ENCODE peak calls at places on chromosomes 5 and 9, in six cellular contexts. M is CD4-positive, alpha-beta memory T cell; Z is sigmoid colon; X is A673; R is upper lobe of right lung; D is heart right ventricle. K is an unnamed sample.

GRCh38 chr5:59487068-59487686 is 406.3 kb downstream of the PDE4D start:
- DNase-seq in M (no peak), Z (no peak), X (no peak), R (no peak), D (no peak), K (no peak)

GRCh38 chr9:125810161-125810560 is 63.0 kb downstream of the PBX3 start:
- DNase-seq in M (no peak), Z (no peak), X (no peak), R (no peak), D (no peak), K (no peak)

GRCh38 chr5:15383469-15383868 is 116.5 kb upstream of the FBXL7 start:
- DNase-seq in M (no peak), Z (no peak), X (peak; percentile 6), R (no peak), D (no peak), K (no peak)

GRCh38 chr9:136936645-136937170 is 7.8 kb downstream of the FBXW5 start:
- DNase-seq in M (no peak), Z (no peak), X (no peak), R (no peak), D (no peak), K (no peak)

GRCh38 chr5:113240951-113241726 is 193.7 kb downstream of the TSSK1B start:
- DNase-seq in M (no peak), Z (no peak), X (no peak), R (no peak), D (no peak), K (no peak)

GRCh38 chr5:94241288-94241651 is 377.1 kb downstream of the KIAA0825 start:
- DNase-seq in M (no peak), Z (no peak), X (no peak), R (no peak), D (no peak), K (no peak)

GRCh38 chr9:121718063-121718462 is 66.6 kb downstream of the DAB2IP start:
- DNase-seq in M (no peak), Z (peak; percentile 81), X (no peak), R (no peak), D (peak; percentile 60), K (no peak)

GRCh38 chr5:62779010-62779422 is 200.4 kb downstream of the LRRC70 start:
- DNase-seq in M (no peak), Z (no peak), X (peak; percentile 77), R (no peak), D (no peak), K (no peak)

GRCh38 chr5:65927497-65928340 is 1.3 kb downstream of the ERBIN start:
- DNase-seq in M (peak; percentile 51), Z (no peak), X (peak; percentile 58), R (no peak), D (no peak), K (no peak)

GRCh38 chr5:11069041-11069440 is 308.0 kb upstream of the DAP start:
- DNase-seq in M (no peak), Z (no peak), X (peak; percentile 7), R (no peak), D (no peak), K (no peak)

GRCh38 chr5:115262405-115263247 is at the start of gene PGGT1B:
- DNase-seq in M (peak; percentile 67), Z (peak; percentile 85), X (peak; percentile 87), R (peak; percentile 89), D (peak; percentile 80), K (peak; percentile 76)

GRCh38 chr9:36901528-36901927 is 132.5 kb downstream of the PAX5 start:
- DNase-seq in M (no peak), Z (no peak), X (no peak), R (no peak), D (no peak), K (no peak)

GRCh38 chr9:23382418-23382817 is 443.6 kb downstream of the ELAVL2 start:
- DNase-seq in M (no peak), Z (no peak), X (no peak), R (no peak), D (no peak), K (no peak)

GRCh38 chr9:89686134-89686533 is 81.3 kb downstream of the GADD45G start:
- DNase-seq in M (no peak), Z (no peak), X (no peak), R (no peak), D (no peak), K (peak; percentile 95)

GRCh38 chr5:164000819-164001218 is 495.4 kb downstream of the MAT2B start:
- DNase-seq in M (no peak), Z (no peak), X (no peak), R (no peak), D (no peak), K (no peak)

GRCh38 chr5:2611561-2612096 is 139.8 kb downstream of the IRX2 start:
- DNase-seq in M (no peak), Z (no peak), X (no peak), R (no peak), D (no peak), K (no peak)

GRCh38 chr5:133048993-133049725 is 2.7 kb upstream of the HSPA4 start:
- DNase-seq in M (no peak), Z (no peak), X (peak; percentile 48), R (no peak), D (no peak), K (no peak)

GRCh38 chr5:90968319-90968718 is 409.7 kb downstream of the ADGRV1 start:
- DNase-seq in M (no peak), Z (no peak), X (no peak), R (no peak), D (no peak), K (no peak)

GRCh38 chr9:96048116-96048953 is 172.8 kb downstream of the ERCC6L2 start:
- DNase-seq in M (no peak), Z (no peak), X (peak; percentile 59), R (no peak), D (no peak), K (no peak)

GRCh38 chr5:176609724-176610429 is at the start of gene GPRIN1:
- DNase-seq in M (no peak), Z (no peak), X (peak; percentile 71), R (peak; percentile 75), D (peak; percentile 66), K (no peak)

GRCh38 chr5:147669113-147669869 is 113.2 kb downstream of the JAKMIP2 start:
- DNase-seq in M (no peak), Z (peak; percentile 75), X (no peak), R (no peak), D (no peak), K (no peak)

GRCh38 chr5:14871573-14872069 is at the start of gene ANKH:
- DNase-seq in M (peak; percentile 77), Z (peak; percentile 88), X (peak; percentile 82), R (peak; percentile 93), D (peak; percentile 85), K (no peak)

GRCh38 chr9:6488395-6488794 is 75.4 kb downstream of the UHRF2 start:
- DNase-seq in M (no peak), Z (no peak), X (no peak), R (no peak), D (no peak), K (no peak)

GRCh38 chr5:31193591-31194457 is at the start of gene CDH6:
- DNase-seq in M (no peak), Z (no peak), X (peak; percentile 69), R (peak; percentile 66), D (peak; percentile 28), K (peak; percentile 52)

GRCh38 chr5:113510836-113511451 is 2.5 kb upstream of the YTHDC2 start:
- DNase-seq in M (no peak), Z (no peak), X (no peak), R (no peak), D (no peak), K (no peak)

GRCh38 chr5:174571662-174572397 is 152.6 kb upstream of the MSX2 start:
- DNase-seq in M (no peak), Z (peak; percentile 81), X (peak; percentile 86), R (no peak), D (peak; percentile 15), K (peak; percentile 86)

DNA sequence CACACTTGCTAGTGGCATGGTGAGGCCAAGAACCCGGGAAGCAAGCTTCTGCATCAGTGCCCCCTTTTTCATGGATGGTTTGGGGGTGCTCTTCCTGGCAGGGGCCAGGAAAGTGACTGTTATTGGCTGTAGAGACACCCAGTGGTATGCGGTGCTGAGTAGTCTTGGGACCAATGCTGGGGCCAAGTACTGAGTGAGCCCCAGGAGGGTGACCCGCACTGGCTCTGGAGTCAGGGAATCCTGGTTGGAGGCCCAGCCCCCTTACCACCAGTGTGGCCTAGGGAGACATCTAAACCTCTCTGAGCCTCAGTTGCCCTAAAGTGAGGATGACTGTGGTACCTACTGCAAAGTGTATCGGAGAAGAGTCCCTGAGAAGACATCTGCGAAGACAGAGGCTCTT is 41.2 kb upstream of the SYNPO start:
- DNase-seq in M (no peak), Z (no peak), X (no peak), R (no peak), D (no peak), K (no peak)
- H3K4me1 ChIP-seq in M (no peaks in the 10 kb centered on the region), Z (no peaks in the 10 kb centered on the region), X (peaks cover 46% of the 10 kb centered on the region), R (peaks cover 19% of the 10 kb centered on the region), D (peaks cover 99% of the 10 kb centered on the region), K (peaks cover 22% of the 10 kb centered on the region)

GRCh38 chr5:181027452-181028031 is 12.5 kb upstream of the BTNL9 start:
- DNase-seq in M (no peak), Z (no peak), X (no peak), R (no peak), D (no peak), K (no peak)
- H3K4me3 ChIP-seq in M (no peak overlapping the region), Z (no peak overlapping the region), X (no peak overlapping the region), R (no peak overlapping the region), D (no peak overlapping the region), K (no peak overlapping the region)

GRCh38 chr5:40826778-40827478 is 8.1 kb downstream of the RPL37 start:
- DNase-seq in M (no peak), Z (no peak), X (no peak), R (no peak), D (no peak), K (no peak)
- H3K36me3 ChIP-seq in M (peaks cover 45% of the 10 kb centered on the region), Z (peaks cover 4% of the 10 kb centered on the region), X (peaks cover 62% of the 10 kb centered on the region), R (peaks cover 66% of the 10 kb centered on the region), D (peaks cover 68% of the 10 kb centered on the region), K (peaks cover 77% of the 10 kb centered on the region)

GRCh38 chr9:132993511-132993939 is 15.0 kb downstream of the GFI1B start:
- DNase-seq in M (no peak), Z (no peak), X (no peak), R (no peak), D (no peak), K (no peak)
- H3K4me1 ChIP-seq in M (no peaks in the 10 kb centered on the region), Z (no peaks in the 10 kb centered on the region), X (no peaks in the 10 kb centered on the region), R (peaks cover 9% of the 10 kb centered on the region), D (no peaks in the 10 kb centered on the region), K (no peaks in the 10 kb centered on the region)

DNA sequence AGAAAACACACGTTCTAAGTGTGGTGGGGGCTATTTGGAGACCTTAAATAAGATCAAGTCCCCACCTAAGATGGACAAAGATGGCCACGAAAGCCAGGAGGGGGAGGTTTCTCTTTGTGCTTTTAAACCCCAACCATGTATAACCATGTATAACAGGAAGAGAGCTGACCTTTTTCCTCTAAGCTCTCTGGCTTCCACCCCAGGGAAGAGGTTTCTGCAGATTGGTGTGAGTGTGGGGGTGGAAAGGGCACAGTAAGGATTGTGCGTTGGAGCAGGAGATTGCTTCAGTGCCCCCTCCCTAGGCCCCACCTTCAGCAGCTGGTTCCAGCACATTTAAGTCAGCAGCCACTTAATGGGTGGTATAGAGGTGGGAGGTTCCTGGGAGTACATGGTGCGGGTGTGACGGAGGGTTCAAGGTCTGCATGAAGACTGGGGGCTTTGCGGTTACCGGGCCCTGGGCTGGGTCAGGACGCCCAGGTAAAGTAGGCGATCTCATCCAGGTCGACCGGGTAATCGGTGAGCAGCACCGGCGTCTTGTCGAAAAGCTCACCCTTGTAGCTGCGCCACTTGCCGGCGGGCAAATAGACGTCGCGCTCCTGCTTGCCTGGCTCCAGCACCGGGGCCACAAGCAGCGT is 6.2 kb downstream of the MYORG start:
- DNase-seq in M (no peak), Z (no peak), X (no peak), R (no peak), D (no peak), K (no peak)
- H3K4me3 ChIP-seq in M (no peak overlapping the region), Z (no peak overlapping the region), X (no peak overlapping the region), R (no peak overlapping the region), D (no peak overlapping the region), K (no peak overlapping the region)

K was measured in RWPE2.